ENCODE peak calls at places on chromosomes 11 and 22, in ten cellular contexts. One of them, this sample, is unnamed.

GRCh38 chr11:60396790-60397189 is 531 bp downstream of the MS4A14 start:
- DNase-seq in osteocyte: no peak
- DNase-seq in left ventricle myocardium inferior: no peak
- DNase-seq in WTC11: no peak
- DNase-seq in GM23338: no peak
- DNase-seq in AG04449: no peak
- DNase-seq in A549: no peak
- DNase-seq in RWPE1: no peak
- DNase-seq in fibroblast of the aortic adventitia: no peak
- DNase-seq in H1: no peak
- DNase-seq in this sample: no peak

GRCh38 chr11:46800177-46800576 is 45.9 kb downstream of the CKAP5 start:
- DNase-seq in osteocyte: no peak
- DNase-seq in left ventricle myocardium inferior: no peak
- DNase-seq in WTC11: no peak
- DNase-seq in GM23338: no peak
- DNase-seq in AG04449: no peak
- DNase-seq in A549: no peak
- DNase-seq in RWPE1: no peak
- DNase-seq in fibroblast of the aortic adventitia: no peak
- DNase-seq in H1: no peak
- DNase-seq in this sample: no peak

GRCh38 chr22:40620464-40621046 is 16.0 kb downstream of the MRTFA start:
- DNase-seq in osteocyte: no peak
- DNase-seq in left ventricle myocardium inferior: no peak
- DNase-seq in WTC11: no peak
- DNase-seq in GM23338: no peak
- DNase-seq in AG04449: no peak
- DNase-seq in A549: peak; percentile 29
- DNase-seq in RWPE1: peak; percentile 72
- DNase-seq in fibroblast of the aortic adventitia: peak; percentile 30
- DNase-seq in H1: no peak
- DNase-seq in this sample: no peak

GRCh38 chr11:73387594-73388021 is 11.4 kb downstream of the RELT start:
- DNase-seq in osteocyte: no peak
- DNase-seq in left ventricle myocardium inferior: no peak
- DNase-seq in WTC11: no peak
- DNase-seq in GM23338: peak; percentile 37
- DNase-seq in AG04449: no peak
- DNase-seq in A549: no peak
- DNase-seq in RWPE1: no peak
- DNase-seq in fibroblast of the aortic adventitia: no peak
- DNase-seq in H1: no peak
- DNase-seq in this sample: no peak

GRCh38 chr11:116719102-116719501 is 53.7 kb downstream of the BUD13 start:
- DNase-seq in osteocyte: no peak
- DNase-seq in left ventricle myocardium inferior: no peak
- DNase-seq in WTC11: no peak
- DNase-seq in GM23338: no peak
- DNase-seq in AG04449: no peak
- DNase-seq in A549: no peak
- DNase-seq in RWPE1: no peak
- DNase-seq in fibroblast of the aortic adventitia: no peak
- DNase-seq in H1: no peak
- DNase-seq in this sample: no peak

GRCh38 chr11:47986742-47987141 is 6.4 kb downstream of the PTPRJ start:
- DNase-seq in osteocyte: no peak
- DNase-seq in left ventricle myocardium inferior: no peak
- DNase-seq in WTC11: no peak
- DNase-seq in GM23338: no peak
- DNase-seq in AG04449: no peak
- DNase-seq in A549: no peak
- DNase-seq in RWPE1: no peak
- DNase-seq in fibroblast of the aortic adventitia: no peak
- DNase-seq in H1: no peak
- DNase-seq in this sample: no peak

GRCh38 chr11:8744423-8744822 is 61.8 kb downstream of the RPL27A start:
- DNase-seq in osteocyte: no peak
- DNase-seq in left ventricle myocardium inferior: no peak
- DNase-seq in WTC11: no peak
- DNase-seq in GM23338: no peak
- DNase-seq in AG04449: no peak
- DNase-seq in A549: no peak
- DNase-seq in RWPE1: peak; percentile 87
- DNase-seq in fibroblast of the aortic adventitia: no peak
- DNase-seq in H1: no peak
- DNase-seq in this sample: no peak

GRCh38 chr11:106276126-106276525 is 198.7 kb downstream of the AASDHPPT start:
- DNase-seq in osteocyte: no peak
- DNase-seq in left ventricle myocardium inferior: no peak
- DNase-seq in WTC11: no peak
- DNase-seq in GM23338: no peak
- DNase-seq in AG04449: no peak
- DNase-seq in A549: no peak
- DNase-seq in RWPE1: no peak
- DNase-seq in fibroblast of the aortic adventitia: peak; percentile 51
- DNase-seq in H1: no peak
- DNase-seq in this sample: no peak

GRCh38 chr11:122983438-122984185 is 2.0 kb upstream of the BSX start:
- DNase-seq in osteocyte: peak; percentile 72
- DNase-seq in left ventricle myocardium inferior: no peak
- DNase-seq in WTC11: peak; percentile 20
- DNase-seq in GM23338: peak; percentile 40
- DNase-seq in AG04449: no peak
- DNase-seq in A549: no peak
- DNase-seq in RWPE1: no peak
- DNase-seq in fibroblast of the aortic adventitia: no peak
- DNase-seq in H1: no peak
- DNase-seq in this sample: no peak

GRCh38 chr22:49829044-49829719 is 1.5 kb upstream of the BRD1 start:
- DNase-seq in osteocyte: no peak
- DNase-seq in left ventricle myocardium inferior: no peak
- DNase-seq in WTC11: no peak
- DNase-seq in GM23338: no peak
- DNase-seq in AG04449: no peak
- DNase-seq in A549: no peak
- DNase-seq in RWPE1: no peak
- DNase-seq in fibroblast of the aortic adventitia: no peak
- DNase-seq in H1: no peak
- DNase-seq in this sample: no peak

GRCh38 chr11:1574256-1575242 is 2.5 kb upstream of the DUSP8 start:
- DNase-seq in osteocyte: peak; percentile 88
- DNase-seq in left ventricle myocardium inferior: peak; percentile 58
- DNase-seq in WTC11: peak; percentile 66
- DNase-seq in GM23338: peak; percentile 62
- DNase-seq in AG04449: no peak
- DNase-seq in A549: peak; percentile 73
- DNase-seq in RWPE1: peak; percentile 51
- DNase-seq in fibroblast of the aortic adventitia: peak; percentile 46
- DNase-seq in H1: no peak
- DNase-seq in this sample: peak; percentile 62

GRCh38 chr11:15594607-15595006 is 479.9 kb downstream of the INSC start:
- DNase-seq in osteocyte: no peak
- DNase-seq in left ventricle myocardium inferior: no peak
- DNase-seq in WTC11: peak; percentile 54
- DNase-seq in GM23338: peak; percentile 52
- DNase-seq in AG04449: no peak
- DNase-seq in A549: no peak
- DNase-seq in RWPE1: no peak
- DNase-seq in fibroblast of the aortic adventitia: no peak
- DNase-seq in H1: no peak
- DNase-seq in this sample: no peak

GRCh38 chr11:70203749-70204465 is 811 bp downstream of the FADD start:
- DNase-seq in osteocyte: no peak
- DNase-seq in left ventricle myocardium inferior: no peak
- DNase-seq in WTC11: no peak
- DNase-seq in GM23338: peak; percentile 50
- DNase-seq in AG04449: no peak
- DNase-seq in A549: peak; percentile 56
- DNase-seq in RWPE1: peak; percentile 84
- DNase-seq in fibroblast of the aortic adventitia: peak; percentile 86
- DNase-seq in H1: no peak
- DNase-seq in this sample: no peak

GRCh38 chr11:78961186-78961782 is 386.6 kb upstream of the NARS2 start:
- DNase-seq in osteocyte: no peak
- DNase-seq in left ventricle myocardium inferior: no peak
- DNase-seq in WTC11: peak; percentile 61
- DNase-seq in GM23338: peak; percentile 89
- DNase-seq in AG04449: no peak
- DNase-seq in A549: peak; percentile 44
- DNase-seq in RWPE1: peak; percentile 81
- DNase-seq in fibroblast of the aortic adventitia: peak; percentile 67
- DNase-seq in H1: peak; percentile 57
- DNase-seq in this sample: no peak

GRCh38 chr11:93712678-93713077 is 28.6 kb downstream of the TAF1D start:
- DNase-seq in osteocyte: no peak
- DNase-seq in left ventricle myocardium inferior: no peak
- DNase-seq in WTC11: no peak
- DNase-seq in GM23338: no peak
- DNase-seq in AG04449: no peak
- DNase-seq in A549: no peak
- DNase-seq in RWPE1: no peak
- DNase-seq in fibroblast of the aortic adventitia: no peak
- DNase-seq in H1: no peak
- DNase-seq in this sample: no peak

GRCh38 chr22:17727244-17727892 is 46.9 kb downstream of the BID start:
- DNase-seq in osteocyte: no peak
- DNase-seq in left ventricle myocardium inferior: no peak
- DNase-seq in WTC11: no peak
- DNase-seq in GM23338: no peak
- DNase-seq in AG04449: no peak
- DNase-seq in A549: no peak
- DNase-seq in RWPE1: no peak
- DNase-seq in fibroblast of the aortic adventitia: no peak
- DNase-seq in H1: no peak
- DNase-seq in this sample: no peak

GRCh38 chr11:45079943-45080719 is 66.3 kb upstream of the PRDM11 start:
- DNase-seq in osteocyte: no peak
- DNase-seq in left ventricle myocardium inferior: no peak
- DNase-seq in WTC11: no peak
- DNase-seq in GM23338: no peak
- DNase-seq in AG04449: no peak
- DNase-seq in A549: no peak
- DNase-seq in RWPE1: no peak
- DNase-seq in fibroblast of the aortic adventitia: no peak
- DNase-seq in H1: no peak
- DNase-seq in this sample: no peak

GRCh38 chr11:101336858-101337257 is 207.2 kb upstream of the PGR start:
- DNase-seq in osteocyte: no peak
- DNase-seq in left ventricle myocardium inferior: no peak
- DNase-seq in WTC11: no peak
- DNase-seq in GM23338: peak; percentile 31
- DNase-seq in AG04449: no peak
- DNase-seq in A549: no peak
- DNase-seq in RWPE1: no peak
- DNase-seq in fibroblast of the aortic adventitia: no peak
- DNase-seq in H1: no peak
- DNase-seq in this sample: no peak

GRCh38 chr11:127074151-127074761 is 73.7 kb upstream of the KIRREL3 start:
- DNase-seq in osteocyte: peak; percentile 65
- DNase-seq in left ventricle myocardium inferior: no peak
- DNase-seq in WTC11: peak; percentile 36
- DNase-seq in GM23338: peak; percentile 50
- DNase-seq in AG04449: peak; percentile 29
- DNase-seq in A549: peak; percentile 77
- DNase-seq in RWPE1: peak; percentile 4
- DNase-seq in fibroblast of the aortic adventitia: peak; percentile 19
- DNase-seq in H1: peak; percentile 21
- DNase-seq in this sample: no peak

GRCh38 chr11:43358670-43359431 is at the start of gene TTC17:
- DNase-seq in osteocyte: peak; percentile 97
- DNase-seq in left ventricle myocardium inferior: peak; percentile 96
- DNase-seq in WTC11: peak; percentile 95
- DNase-seq in GM23338: peak; percentile 98
- DNase-seq in AG04449: peak; percentile 55
- DNase-seq in A549: peak; percentile 93
- DNase-seq in RWPE1: peak; percentile 89
- DNase-seq in fibroblast of the aortic adventitia: peak; percentile 87
- DNase-seq in H1: peak; percentile 67
- DNase-seq in this sample: peak; percentile 85

GRCh38 chr11:116948375-116948774 is 111.0 kb upstream of the APOA1 start:
- DNase-seq in osteocyte: no peak
- DNase-seq in left ventricle myocardium inferior: no peak
- DNase-seq in WTC11: no peak
- DNase-seq in GM23338: no peak
- DNase-seq in AG04449: no peak
- DNase-seq in A549: peak; percentile 21
- DNase-seq in RWPE1: peak; percentile 17
- DNase-seq in fibroblast of the aortic adventitia: peak; percentile 41
- DNase-seq in H1: no peak
- DNase-seq in this sample: no peak

GRCh38 chr11:133082851-133083488 is 449.3 kb downstream of the OPCML start:
- DNase-seq in osteocyte: peak; percentile 92
- DNase-seq in left ventricle myocardium inferior: peak; percentile 48
- DNase-seq in WTC11: peak; percentile 86
- DNase-seq in GM23338: peak; percentile 83
- DNase-seq in AG04449: no peak
- DNase-seq in A549: peak; percentile 27
- DNase-seq in RWPE1: peak; percentile 14
- DNase-seq in fibroblast of the aortic adventitia: no peak
- DNase-seq in H1: no peak
- DNase-seq in this sample: peak; percentile 90
- TF ChIP-seq CTCF in osteocyte: peak; percentile 97
- TF ChIP-seq CTCF in left ventricle myocardium inferior: peak; percentile 89
- TF ChIP-seq CTCF in WTC11: peak; percentile 98
- TF ChIP-seq CTCF in GM23338: no peak
- TF ChIP-seq CTCF in AG04449: peak; percentile 81
- TF ChIP-seq CTCF in A549: peak; percentile 69
- TF ChIP-seq CTCF in RWPE1: peak; percentile 83
- TF ChIP-seq CTCF in fibroblast of the aortic adventitia: no peak
- TF ChIP-seq CTCF in H1: peak; percentile 98
- TF ChIP-seq CTCF in this sample: peak; percentile 100

GRCh38 chr11:65551572-65552398 is 6.4 kb downstream of the LTBP3 start:
- DNase-seq in osteocyte: no peak
- DNase-seq in left ventricle myocardium inferior: peak; percentile 45
- DNase-seq in WTC11: peak; percentile 89
- DNase-seq in GM23338: peak; percentile 83
- DNase-seq in AG04449: no peak
- DNase-seq in A549: peak; percentile 81
- DNase-seq in RWPE1: no peak
- DNase-seq in fibroblast of the aortic adventitia: no peak
- DNase-seq in H1: no peak
- DNase-seq in this sample: peak; percentile 55
- TF ChIP-seq CTCF in osteocyte: peak; percentile 49
- TF ChIP-seq CTCF in left ventricle myocardium inferior: peak; percentile 48
- TF ChIP-seq CTCF in WTC11: peak; percentile 49
- TF ChIP-seq CTCF in GM23338: peak; percentile 51
- TF ChIP-seq CTCF in AG04449: peak; percentile 56
- TF ChIP-seq CTCF in A549: peak; percentile 54
- TF ChIP-seq CTCF in RWPE1: peak; percentile 54
- TF ChIP-seq CTCF in fibroblast of the aortic adventitia: peak; percentile 39
- TF ChIP-seq CTCF in H1: no peak
- TF ChIP-seq CTCF in this sample: peak; percentile 52

GRCh38 chr11:554824-555499 is 5.6 kb downstream of the LMNTD2 start:
- DNase-seq in osteocyte: no peak
- DNase-seq in left ventricle myocardium inferior: peak; percentile 43
- DNase-seq in WTC11: peak; percentile 85
- DNase-seq in GM23338: peak; percentile 96
- DNase-seq in AG04449: no peak
- DNase-seq in A549: peak; percentile 81
- DNase-seq in RWPE1: no peak
- DNase-seq in fibroblast of the aortic adventitia: no peak
- DNase-seq in H1: peak; percentile 62
- DNase-seq in this sample: peak; percentile 70
- TF ChIP-seq CTCF in osteocyte: peak; percentile 65
- TF ChIP-seq CTCF in left ventricle myocardium inferior: peak; percentile 69
- TF ChIP-seq CTCF in WTC11: peak; percentile 63
- TF ChIP-seq CTCF in GM23338: peak; percentile 47
- TF ChIP-seq CTCF in AG04449: peak; percentile 81
- TF ChIP-seq CTCF in A549: peak; percentile 52
- TF ChIP-seq CTCF in RWPE1: peak; percentile 73
- TF ChIP-seq CTCF in fibroblast of the aortic adventitia: peak; percentile 67
- TF ChIP-seq CTCF in H1: no peak
- TF ChIP-seq CTCF in this sample: peak; percentile 61

GRCh38 chr22:29691636-29692326 is 28.0 kb upstream of the CABP7 start:
- DNase-seq in osteocyte: no peak
- DNase-seq in left ventricle myocardium inferior: no peak
- DNase-seq in WTC11: peak; percentile 43
- DNase-seq in GM23338: peak; percentile 71
- DNase-seq in AG04449: no peak
- DNase-seq in A549: no peak
- DNase-seq in RWPE1: no peak
- DNase-seq in fibroblast of the aortic adventitia: no peak
- DNase-seq in H1: peak; percentile 66
- DNase-seq in this sample: no peak
- TF ChIP-seq CTCF in osteocyte: no peak
- TF ChIP-seq CTCF in left ventricle myocardium inferior: no peak
- TF ChIP-seq CTCF in WTC11: no peak
- TF ChIP-seq CTCF in GM23338: no peak
- TF ChIP-seq CTCF in AG04449: no peak
- TF ChIP-seq CTCF in A549: no peak
- TF ChIP-seq CTCF in RWPE1: no peak
- TF ChIP-seq CTCF in fibroblast of the aortic adventitia: no peak
- TF ChIP-seq CTCF in H1: no peak
- TF ChIP-seq CTCF in this sample: no peak

This sample was measured in progenitor cell of endocrine pancreas.